ENCODE peak calls at places on chromosomes 5 and 9, in seven cellular contexts. One of them, this sample, is unnamed.

GRCh38 chr9:4221936-4222335 is 77.9 kb downstream of the GLIS3 start:
- DNase-seq in retina: no peak
- DNase-seq in astrocyte of the spinal cord: no peak
- DNase-seq in stimulated activated CD4-positive, alpha-beta T cell treated with anti-CD3 and anti-CD28 coated beads, Interleukin-15, amount 100 ng/mL, for 1 hour: no peak
- DNase-seq in GM13977: no peak
- DNase-seq in stromal cell of bone marrow: no peak
- DNase-seq in activated T-cell treated with anti-CD3 and anti-CD28 coated beads, Interleukin-2, amount 50 U/mL, for 72 hours: no peak
- DNase-seq in this sample: no peak

GRCh38 chr5:40172721-40173120 is 507.0 kb upstream of the PTGER4 start:
- DNase-seq in retina: no peak
- DNase-seq in astrocyte of the spinal cord: no peak
- DNase-seq in activated T-cell treated with anti-CD3 and anti-CD28 coated beads, Interleukin-2, amount 50 U/mL, for 72 hours: no peak
- DNase-seq in stimulated activated CD4-positive, alpha-beta T cell treated with anti-CD3 and anti-CD28 coated beads, Interleukin-15, amount 100 ng/mL, for 1 hour: no peak
- DNase-seq in stromal cell of bone marrow: no peak
- DNase-seq in GM13977: no peak
- DNase-seq in this sample: no peak

GRCh38 chr9:2144619-2145018 is 129.5 kb downstream of the SMARCA2 start:
- DNase-seq in activated T-cell treated with anti-CD3 and anti-CD28 coated beads, Interleukin-2, amount 50 U/mL, for 72 hours: no peak
- DNase-seq in retina: no peak
- DNase-seq in stimulated activated CD4-positive, alpha-beta T cell treated with anti-CD3 and anti-CD28 coated beads, Interleukin-15, amount 100 ng/mL, for 1 hour: no peak
- DNase-seq in GM13977: no peak
- DNase-seq in stromal cell of bone marrow: no peak
- DNase-seq in astrocyte of the spinal cord: no peak
- DNase-seq in this sample: no peak

GRCh38 chr5:110625376-110625999 is 101.0 kb downstream of the TMEM232 start:
- DNase-seq in astrocyte of the spinal cord: peak
- DNase-seq in GM13977: peak
- DNase-seq in activated T-cell treated with anti-CD3 and anti-CD28 coated beads, Interleukin-2, amount 50 U/mL, for 72 hours: no peak
- DNase-seq in retina: no peak
- DNase-seq in stimulated activated CD4-positive, alpha-beta T cell treated with anti-CD3 and anti-CD28 coated beads, Interleukin-15, amount 100 ng/mL, for 1 hour: no peak
- DNase-seq in stromal cell of bone marrow: peak
- DNase-seq in this sample: no peak

GRCh38 chr5:132008163-132008473 is 3.3 kb downstream of the ACSL6 start:
- DNase-seq in astrocyte of the spinal cord: no peak
- DNase-seq in GM13977: no peak
- DNase-seq in stimulated activated CD4-positive, alpha-beta T cell treated with anti-CD3 and anti-CD28 coated beads, Interleukin-15, amount 100 ng/mL, for 1 hour: no peak
- DNase-seq in stromal cell of bone marrow: no peak
- DNase-seq in activated T-cell treated with anti-CD3 and anti-CD28 coated beads, Interleukin-2, amount 50 U/mL, for 72 hours: no peak
- DNase-seq in retina: no peak
- DNase-seq in this sample: no peak

GRCh38 chr9:110047955-110048472 is 159.9 kb downstream of the C9orf152 start:
- DNase-seq in retina: peak
- DNase-seq in astrocyte of the spinal cord: no peak
- DNase-seq in activated T-cell treated with anti-CD3 and anti-CD28 coated beads, Interleukin-2, amount 50 U/mL, for 72 hours: no peak
- DNase-seq in stromal cell of bone marrow: no peak
- DNase-seq in stimulated activated CD4-positive, alpha-beta T cell treated with anti-CD3 and anti-CD28 coated beads, Interleukin-15, amount 100 ng/mL, for 1 hour: no peak
- DNase-seq in GM13977: peak
- DNase-seq in this sample: no peak

GRCh38 chr9:85200726-85201402 is 531.3 kb downstream of the NTRK2 start:
- DNase-seq in GM13977: no peak
- DNase-seq in activated T-cell treated with anti-CD3 and anti-CD28 coated beads, Interleukin-2, amount 50 U/mL, for 72 hours: no peak
- DNase-seq in stromal cell of bone marrow: peak
- DNase-seq in astrocyte of the spinal cord: peak
- DNase-seq in retina: no peak
- DNase-seq in stimulated activated CD4-positive, alpha-beta T cell treated with anti-CD3 and anti-CD28 coated beads, Interleukin-15, amount 100 ng/mL, for 1 hour: no peak
- DNase-seq in this sample: no peak

GRCh38 chr9:15484802-15485201 is 26.0 kb downstream of the PSIP1 start:
- DNase-seq in activated T-cell treated with anti-CD3 and anti-CD28 coated beads, Interleukin-2, amount 50 U/mL, for 72 hours: no peak
- DNase-seq in stromal cell of bone marrow: no peak
- DNase-seq in GM13977: no peak
- DNase-seq in astrocyte of the spinal cord: no peak
- DNase-seq in stimulated activated CD4-positive, alpha-beta T cell treated with anti-CD3 and anti-CD28 coated beads, Interleukin-15, amount 100 ng/mL, for 1 hour: no peak
- DNase-seq in retina: no peak
- DNase-seq in this sample: no peak

GRCh38 chr5:113194125-113194524 is 217.5 kb downstream of the DCP2 start:
- DNase-seq in activated T-cell treated with anti-CD3 and anti-CD28 coated beads, Interleukin-2, amount 50 U/mL, for 72 hours: no peak
- DNase-seq in retina: no peak
- DNase-seq in stimulated activated CD4-positive, alpha-beta T cell treated with anti-CD3 and anti-CD28 coated beads, Interleukin-15, amount 100 ng/mL, for 1 hour: no peak
- DNase-seq in stromal cell of bone marrow: no peak
- DNase-seq in astrocyte of the spinal cord: no peak
- DNase-seq in GM13977: no peak
- DNase-seq in this sample: no peak

GRCh38 chr5:71780597-71780996 is 61.5 kb downstream of the CARTPT start:
- DNase-seq in GM13977: no peak
- DNase-seq in retina: no peak
- DNase-seq in activated T-cell treated with anti-CD3 and anti-CD28 coated beads, Interleukin-2, amount 50 U/mL, for 72 hours: no peak
- DNase-seq in stimulated activated CD4-positive, alpha-beta T cell treated with anti-CD3 and anti-CD28 coated beads, Interleukin-15, amount 100 ng/mL, for 1 hour: no peak
- DNase-seq in astrocyte of the spinal cord: no peak
- DNase-seq in stromal cell of bone marrow: no peak
- DNase-seq in this sample: no peak

GRCh38 chr5:180140627-180141006 is 68.4 kb downstream of the RASGEF1C start:
- DNase-seq in activated T-cell treated with anti-CD3 and anti-CD28 coated beads, Interleukin-2, amount 50 U/mL, for 72 hours: no peak
- DNase-seq in GM13977: no peak
- DNase-seq in stromal cell of bone marrow: no peak
- DNase-seq in retina: no peak
- DNase-seq in stimulated activated CD4-positive, alpha-beta T cell treated with anti-CD3 and anti-CD28 coated beads, Interleukin-15, amount 100 ng/mL, for 1 hour: no peak
- DNase-seq in astrocyte of the spinal cord: no peak
- DNase-seq in this sample: no peak

GRCh38 chr5:159667286-159667685 is 249.0 kb upstream of the ADRA1B start:
- DNase-seq in activated T-cell treated with anti-CD3 and anti-CD28 coated beads, Interleukin-2, amount 50 U/mL, for 72 hours: no peak
- DNase-seq in retina: no peak
- DNase-seq in GM13977: no peak
- DNase-seq in stimulated activated CD4-positive, alpha-beta T cell treated with anti-CD3 and anti-CD28 coated beads, Interleukin-15, amount 100 ng/mL, for 1 hour: no peak
- DNase-seq in stromal cell of bone marrow: no peak
- DNase-seq in astrocyte of the spinal cord: no peak
- DNase-seq in this sample: no peak

GRCh38 chr9:113482991-113483675 is 19.6 kb downstream of the RGS3 start:
- DNase-seq in astrocyte of the spinal cord: no peak
- DNase-seq in stimulated activated CD4-positive, alpha-beta T cell treated with anti-CD3 and anti-CD28 coated beads, Interleukin-15, amount 100 ng/mL, for 1 hour: no peak
- DNase-seq in activated T-cell treated with anti-CD3 and anti-CD28 coated beads, Interleukin-2, amount 50 U/mL, for 72 hours: no peak
- DNase-seq in stromal cell of bone marrow: no peak
- DNase-seq in retina: no peak
- DNase-seq in GM13977: no peak
- DNase-seq in this sample: no peak

GRCh38 chr9:70618784-70619183 is 204.3 kb upstream of the KLF9 start:
- DNase-seq in stimulated activated CD4-positive, alpha-beta T cell treated with anti-CD3 and anti-CD28 coated beads, Interleukin-15, amount 100 ng/mL, for 1 hour: no peak
- DNase-seq in activated T-cell treated with anti-CD3 and anti-CD28 coated beads, Interleukin-2, amount 50 U/mL, for 72 hours: no peak
- DNase-seq in stromal cell of bone marrow: no peak
- DNase-seq in GM13977: no peak
- DNase-seq in astrocyte of the spinal cord: no peak
- DNase-seq in retina: no peak
- DNase-seq in this sample: no peak

GRCh38 chr5:165029471-165029870 is 1524.1 kb downstream of the MAT2B start:
- DNase-seq in retina: no peak
- DNase-seq in activated T-cell treated with anti-CD3 and anti-CD28 coated beads, Interleukin-2, amount 50 U/mL, for 72 hours: no peak
- DNase-seq in astrocyte of the spinal cord: peak
- DNase-seq in GM13977: no peak
- DNase-seq in stromal cell of bone marrow: no peak
- DNase-seq in stimulated activated CD4-positive, alpha-beta T cell treated with anti-CD3 and anti-CD28 coated beads, Interleukin-15, amount 100 ng/mL, for 1 hour: no peak
- DNase-seq in this sample: no peak

GRCh38 chr5:90866333-90866732 is 307.7 kb downstream of the ADGRV1 start:
- DNase-seq in GM13977: peak
- DNase-seq in stromal cell of bone marrow: no peak
- DNase-seq in astrocyte of the spinal cord: peak
- DNase-seq in stimulated activated CD4-positive, alpha-beta T cell treated with anti-CD3 and anti-CD28 coated beads, Interleukin-15, amount 100 ng/mL, for 1 hour: no peak
- DNase-seq in retina: peak
- DNase-seq in activated T-cell treated with anti-CD3 and anti-CD28 coated beads, Interleukin-2, amount 50 U/mL, for 72 hours: no peak
- DNase-seq in this sample: no peak

GRCh38 chr5:96459313-96460109 is 26.5 kb upstream of the PCSK1 start:
- DNase-seq in activated T-cell treated with anti-CD3 and anti-CD28 coated beads, Interleukin-2, amount 50 U/mL, for 72 hours: no peak
- DNase-seq in astrocyte of the spinal cord: no peak
- DNase-seq in GM13977: no peak
- DNase-seq in stimulated activated CD4-positive, alpha-beta T cell treated with anti-CD3 and anti-CD28 coated beads, Interleukin-15, amount 100 ng/mL, for 1 hour: no peak
- DNase-seq in stromal cell of bone marrow: no peak
- DNase-seq in retina: no peak
- DNase-seq in this sample: no peak

GRCh38 chr9:95753762-95754465 is 121.6 kb upstream of the ERCC6L2 start:
- DNase-seq in activated T-cell treated with anti-CD3 and anti-CD28 coated beads, Interleukin-2, amount 50 U/mL, for 72 hours: no peak
- DNase-seq in stromal cell of bone marrow: no peak
- DNase-seq in retina: peak
- DNase-seq in astrocyte of the spinal cord: no peak
- DNase-seq in stimulated activated CD4-positive, alpha-beta T cell treated with anti-CD3 and anti-CD28 coated beads, Interleukin-15, amount 100 ng/mL, for 1 hour: no peak
- DNase-seq in GM13977: no peak
- DNase-seq in this sample: no peak

GRCh38 chr9:97860451-97861147 is 7.6 kb downstream of the FOXE1 start:
- DNase-seq in stimulated activated CD4-positive, alpha-beta T cell treated with anti-CD3 and anti-CD28 coated beads, Interleukin-15, amount 100 ng/mL, for 1 hour: no peak
- DNase-seq in retina: no peak
- DNase-seq in activated T-cell treated with anti-CD3 and anti-CD28 coated beads, Interleukin-2, amount 50 U/mL, for 72 hours: no peak
- DNase-seq in GM13977: no peak
- DNase-seq in astrocyte of the spinal cord: no peak
- DNase-seq in stromal cell of bone marrow: no peak
- DNase-seq in this sample: no peak

GRCh38 chr9:70554881-70555280 is 140.4 kb upstream of the KLF9 start:
- DNase-seq in astrocyte of the spinal cord: no peak
- DNase-seq in stromal cell of bone marrow: no peak
- DNase-seq in activated T-cell treated with anti-CD3 and anti-CD28 coated beads, Interleukin-2, amount 50 U/mL, for 72 hours: no peak
- DNase-seq in stimulated activated CD4-positive, alpha-beta T cell treated with anti-CD3 and anti-CD28 coated beads, Interleukin-15, amount 100 ng/mL, for 1 hour: no peak
- DNase-seq in GM13977: no peak
- DNase-seq in retina: no peak
- DNase-seq in this sample: no peak

GRCh38 chr5:169637856-169638190 is 748 bp downstream of the DOCK2 start:
- DNase-seq in GM13977: peak
- DNase-seq in activated T-cell treated with anti-CD3 and anti-CD28 coated beads, Interleukin-2, amount 50 U/mL, for 72 hours: peak
- DNase-seq in astrocyte of the spinal cord: no peak
- DNase-seq in retina: no peak
- DNase-seq in stimulated activated CD4-positive, alpha-beta T cell treated with anti-CD3 and anti-CD28 coated beads, Interleukin-15, amount 100 ng/mL, for 1 hour: peak
- DNase-seq in stromal cell of bone marrow: no peak
- DNase-seq in this sample: peak

GRCh38 chr5:115414406-115415142 is 118.1 kb upstream of the CCDC112 start:
- DNase-seq in astrocyte of the spinal cord: peak
- DNase-seq in stromal cell of bone marrow: peak
- DNase-seq in GM13977: no peak
- DNase-seq in retina: no peak
- DNase-seq in activated T-cell treated with anti-CD3 and anti-CD28 coated beads, Interleukin-2, amount 50 U/mL, for 72 hours: no peak
- DNase-seq in stimulated activated CD4-positive, alpha-beta T cell treated with anti-CD3 and anti-CD28 coated beads, Interleukin-15, amount 100 ng/mL, for 1 hour: no peak
- DNase-seq in this sample: no peak

GRCh38 chr9:79592736-79593493 is 21.1 kb downstream of the TLE4 start:
- DNase-seq in astrocyte of the spinal cord: no peak
- DNase-seq in stromal cell of bone marrow: no peak
- DNase-seq in GM13977: no peak
- DNase-seq in stimulated activated CD4-positive, alpha-beta T cell treated with anti-CD3 and anti-CD28 coated beads, Interleukin-15, amount 100 ng/mL, for 1 hour: no peak
- DNase-seq in retina: no peak
- DNase-seq in activated T-cell treated with anti-CD3 and anti-CD28 coated beads, Interleukin-2, amount 50 U/mL, for 72 hours: no peak
- DNase-seq in this sample: no peak

GRCh38 chr9:109274768-109275596 is 45.9 kb downstream of the EPB41L4B start:
- DNase-seq in stimulated activated CD4-positive, alpha-beta T cell treated with anti-CD3 and anti-CD28 coated beads, Interleukin-15, amount 100 ng/mL, for 1 hour: no peak
- DNase-seq in GM13977: no peak
- DNase-seq in astrocyte of the spinal cord: no peak
- DNase-seq in activated T-cell treated with anti-CD3 and anti-CD28 coated beads, Interleukin-2, amount 50 U/mL, for 72 hours: no peak
- DNase-seq in stromal cell of bone marrow: no peak
- DNase-seq in retina: no peak
- DNase-seq in this sample: no peak

GRCh38 chr5:171313481-171314206 is 4.6 kb downstream of the TLX3 start:
- DNase-seq in stromal cell of bone marrow: no peak
- DNase-seq in astrocyte of the spinal cord: no peak
- DNase-seq in GM13977: no peak
- DNase-seq in stimulated activated CD4-positive, alpha-beta T cell treated with anti-CD3 and anti-CD28 coated beads, Interleukin-15, amount 100 ng/mL, for 1 hour: no peak
- DNase-seq in retina: peak
- DNase-seq in activated T-cell treated with anti-CD3 and anti-CD28 coated beads, Interleukin-2, amount 50 U/mL, for 72 hours: peak
- DNase-seq in this sample: no peak

GRCh38 chr5:32713396-32714381 is 2.6 kb downstream of the NPR3 start:
- DNase-seq in GM13977: peak
- DNase-seq in activated T-cell treated with anti-CD3 and anti-CD28 coated beads, Interleukin-2, amount 50 U/mL, for 72 hours: peak
- DNase-seq in astrocyte of the spinal cord: peak
- DNase-seq in retina: peak
- DNase-seq in stromal cell of bone marrow: no peak
- DNase-seq in stimulated activated CD4-positive, alpha-beta T cell treated with anti-CD3 and anti-CD28 coated beads, Interleukin-15, amount 100 ng/mL, for 1 hour: no peak
- DNase-seq in this sample: no peak

GRCh38 chr5:7668161-7668560 is 182.8 kb downstream of the CFAP90 start:
- DNase-seq in GM13977: no peak
- DNase-seq in astrocyte of the spinal cord: no peak
- DNase-seq in retina: no peak
- DNase-seq in stimulated activated CD4-positive, alpha-beta T cell treated with anti-CD3 and anti-CD28 coated beads, Interleukin-15, amount 100 ng/mL, for 1 hour: no peak
- DNase-seq in stromal cell of bone marrow: no peak
- DNase-seq in activated T-cell treated with anti-CD3 and anti-CD28 coated beads, Interleukin-2, amount 50 U/mL, for 72 hours: no peak
- DNase-seq in this sample: no peak

GRCh38 chr9:79670269-79670961 is 98.7 kb downstream of the TLE4 start:
- DNase-seq in retina: peak
- DNase-seq in stimulated activated CD4-positive, alpha-beta T cell treated with anti-CD3 and anti-CD28 coated beads, Interleukin-15, amount 100 ng/mL, for 1 hour: no peak
- DNase-seq in GM13977: no peak
- DNase-seq in activated T-cell treated with anti-CD3 and anti-CD28 coated beads, Interleukin-2, amount 50 U/mL, for 72 hours: no peak
- DNase-seq in stromal cell of bone marrow: no peak
- DNase-seq in astrocyte of the spinal cord: no peak
- DNase-seq in this sample: no peak

This sample was measured in T-helper 1 cell.